ENCODE peak calls at places on chromosomes 2 and 18, in six cellular contexts. H is mesendoderm, E is IMR-90, I is neuronal stem cell, F is H1, N is trophoblast cell. U is an unnamed sample. For H3K36me3, the result is how much of the 10 kb centered on the place peaks cover.

GRCh38 chr2:217418090-217418489 is 558.2 kb upstream of the TNP1 start:
- DNase-seq in I (no peak), E (peak), H (no peak), F (no peak), N (no peak), U (peak)

GRCh38 chr2:95670167-95670566 is 78.4 kb downstream of the TRIM43 start:
- DNase-seq in F (no peak), H (no peak), I (no peak), E (peak), N (peak), U (no peak)

GRCh38 chr2:43774617-43775016 is 778 bp downstream of the DYNC2LI1 start:
- DNase-seq in E (no peak), F (no peak), I (no peak), N (no peak), H (no peak), U (no peak)

GRCh38 chr2:193895226-193895625 is 1700.5 kb upstream of the TMEFF2 start:
- DNase-seq in I (no peak), F (no peak), N (no peak), E (no peak), H (peak), U (no peak)

GRCh38 chr2:180240774-180241173 is 233.7 kb upstream of the CWC22 start:
- DNase-seq in N (no peak), E (peak), H (peak), F (no peak), I (no peak), U (peak)

GRCh38 chr2:239040152-239040761 is 192.4 kb downstream of the TWIST2 start:
- DNase-seq in H (no peak), N (peak), E (no peak), F (no peak), I (no peak), U (no peak)

GRCh38 chr2:223896751-223897320 is 48.3 kb downstream of the WDFY1 start:
- DNase-seq in E (peak), F (no peak), N (no peak), I (no peak), H (no peak), U (peak)

GRCh38 chr2:172921538-172922236 is 154.0 kb upstream of the MAP3K20 start:
- DNase-seq in H (peak), E (peak), I (no peak), N (no peak), F (no peak), U (peak)

GRCh38 chr2:168635065-168635577 is 167.3 kb upstream of the NOSTRIN start:
- DNase-seq in E (peak), N (no peak), F (no peak), H (peak), I (no peak), U (peak)

GRCh38 chr2:141020346-141020745 is 1110.5 kb downstream of the LRP1B start:
- DNase-seq in I (no peak), E (no peak), N (no peak), F (no peak), H (no peak), U (no peak)

GRCh38 chr18:5073026-5073944 is 123.8 kb downstream of the AKAIN1 start:
- DNase-seq in H (peak), N (peak), I (peak), E (peak), F (no peak), U (peak)

GRCh38 chr2:85577386-85578242 is at the start of gene VAMP8:
- DNase-seq in E (no peak), F (peak), I (no peak), H (peak), N (peak), U (peak)

GRCh38 chr18:46224181-46224775 is 120.1 kb downstream of the HAUS1 start:
- DNase-seq in H (no peak), N (no peak), F (no peak), E (no peak), I (no peak), U (no peak)

GRCh38 chr2:103823847-103824246 is 1030.1 kb upstream of the POU3F3 start:
- DNase-seq in N (no peak), F (no peak), E (no peak), I (no peak), H (no peak), U (no peak)

GRCh38 chr2:58449286-58450010 is 208.3 kb upstream of the FANCL start:
- DNase-seq in F (no peak), E (no peak), H (peak), N (no peak), I (no peak), U (no peak)

GRCh38 chr2:25664531-25665307 is 8.7 kb downstream of the DTNB start:
- DNase-seq in F (peak), H (peak), E (peak), N (peak), I (peak), U (peak)

GRCh38 chr2:186129767-186130581 is 356.1 kb upstream of the ZC3H15 start:
- DNase-seq in E (peak), F (no peak), H (peak), N (no peak), I (no peak), U (no peak)

GRCh38 chr2:234950730-234951385 is 959 bp upstream of the SH3BP4 start:
- DNase-seq in H (peak), F (no peak), E (peak), I (no peak), N (peak), U (peak)

GRCh38 chr2:28976584-28976983 is 4.5 kb upstream of the TOGARAM2 start:
- DNase-seq in H (peak), N (peak), I (no peak), F (no peak), E (peak), U (peak)

GRCh38 chr2:160700415-160700814 is 206.8 kb upstream of the RBMS1 start:
- DNase-seq in N (no peak), H (no peak), I (no peak), E (no peak), F (no peak), U (no peak)

GRCh38 chr2:181317511-181317910 is 139.7 kb upstream of the ITGA4 start:
- DNase-seq in H (no peak), N (no peak), I (no peak), F (no peak), E (no peak), U (no peak)

GRCh38 chr2:236507393-236508085 is 62.1 kb upstream of the ACKR3 start:
- DNase-seq in I (no peak), F (peak), H (peak), N (peak), E (no peak), U (no peak)

GRCh38 chr18:49011291-49011746 is 60.6 kb upstream of the SMAD7 start:
- DNase-seq in I (no peak), H (no peak), N (peak), F (no peak), E (no peak), U (no peak)

GRCh38 chr2:182548031-182548950 is 121.5 kb upstream of the PDE1A start:
- DNase-seq in N (no peak), H (peak), I (no peak), F (no peak), E (peak), U (peak)

GRCh38 chr18:8084160-8084559 is 517.0 kb downstream of the PTPRM start:
- DNase-seq in H (peak), E (peak), F (peak), I (peak), N (peak), U (peak)

GRCh38 chr2:186349508-186349907 is 136.6 kb upstream of the ZC3H15 start:
- DNase-seq in F (no peak), I (no peak), N (no peak), H (no peak), E (peak), U (peak)

GRCh38 chr2:191677646-191678436 is at the start of gene NABP1:
- DNase-seq in N (peak), H (peak), I (peak), E (peak), F (peak), U (peak)

DNA sequence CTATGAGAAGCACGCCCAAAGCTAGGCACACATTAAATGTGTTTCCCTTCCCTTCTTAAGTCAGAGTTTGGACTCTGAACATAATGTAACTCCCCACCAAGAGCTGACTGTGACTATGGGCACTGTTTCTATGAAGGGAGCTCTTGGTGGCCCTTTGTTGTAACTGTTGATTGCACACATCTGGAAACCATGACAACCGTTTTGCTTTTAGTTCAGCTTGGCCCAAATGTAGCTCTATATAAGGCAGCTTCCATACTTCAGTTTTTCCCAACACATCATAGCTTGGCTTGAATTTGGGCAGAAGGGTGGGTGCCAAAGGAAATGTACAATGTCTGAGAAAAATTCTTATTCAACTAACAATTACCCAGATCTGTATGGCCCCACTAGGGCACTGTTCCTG is 2.6 kb upstream of the CETN1 start:
- DNase-seq in N (no peak), H (peak), F (no peak), I (no peak), E (no peak), U (peak)
- H2BK120ac ChIP-seq in N (no peak), H (no peak), F (no peak), I (no peak), E (no peak), U (no peak)

GRCh38 chr2:119306196-119306590 is 60.4 kb downstream of the C2orf76 start:
- DNase-seq in E (no peak), F (no peak), N (no peak), I (no peak), H (no peak), U (no peak)
- H3K4me3 ChIP-seq in E (no peak), F (no peak), N (no peak), I (no peak), H (no peak), U (peak)

GRCh38 chr18:35345460-35345921 is 1.3 kb upstream of the ZNF24 start:
- DNase-seq in F (no peak), E (no peak), H (peak), I (no peak), N (no peak), U (no peak)

GRCh38 chr18:35343488-35343935 is 708 bp downstream of the ZNF24 start:
- DNase-seq in H (no peak), F (no peak), E (no peak), I (no peak), N (no peak), U (no peak)

GRCh38 chr18:35343936-35344735 is at the start of gene ZNF24:
- DNase-seq in I (peak), E (peak), F (peak), N (peak), H (peak), U (peak)

GRCh38 chr18:35345950-35346349 is 1.7 kb upstream of the ZNF24 start:
- DNase-seq in I (no peak), E (no peak), N (no peak), H (no peak), F (no peak), U (no peak)

DNA sequence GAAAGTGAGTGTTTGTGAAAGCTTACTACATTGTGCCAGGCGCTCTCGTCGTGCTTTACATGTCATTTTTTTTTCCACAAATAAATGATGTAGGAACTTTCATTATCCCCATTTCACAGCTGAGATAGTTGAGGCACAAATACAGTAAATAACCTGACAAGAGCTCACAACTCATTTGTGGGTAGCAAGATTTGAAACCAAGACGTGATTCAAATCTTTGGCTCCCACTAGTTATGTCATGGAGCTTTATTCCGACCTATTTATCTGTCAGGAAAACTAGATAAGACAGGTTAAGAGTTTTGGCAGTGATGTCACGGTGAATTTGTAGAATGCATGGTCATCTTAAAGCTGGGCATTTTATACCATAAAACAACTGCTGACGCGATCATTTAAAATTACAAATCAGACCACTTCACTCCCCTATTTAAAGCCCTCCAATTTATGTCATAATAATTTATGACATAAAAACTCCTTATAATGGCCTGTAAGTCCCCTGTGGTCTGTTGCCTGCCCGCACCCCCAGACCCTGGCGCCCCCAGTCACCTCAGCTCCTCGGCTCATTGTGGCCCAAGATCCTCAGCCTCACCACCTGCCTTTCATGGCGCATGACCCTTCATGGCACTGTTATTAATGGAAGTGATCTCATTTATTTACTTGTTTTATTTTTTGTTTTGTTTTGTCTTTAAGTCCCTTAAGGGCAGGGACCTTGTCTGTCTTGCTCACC is 678 bp upstream of the ZNF24 start:
- DNase-seq in N (no peak), H (no peak), E (no peak), I (no peak), F (no peak), U (peak)
- H3K36me3 ChIP-seq in N (under half), H (under half), E (under half), I (under half), F (under half), U (under half)

GRCh38 chr2:73828818-73829570 is at the start of gene STAMBP:
- DNase-seq in F (peak), E (peak), I (peak), H (peak), N (peak), U (peak)
- H2BK120ac ChIP-seq in F (no peak), E (peak), I (no peak), H (no peak), N (peak), U (peak)

DNA sequence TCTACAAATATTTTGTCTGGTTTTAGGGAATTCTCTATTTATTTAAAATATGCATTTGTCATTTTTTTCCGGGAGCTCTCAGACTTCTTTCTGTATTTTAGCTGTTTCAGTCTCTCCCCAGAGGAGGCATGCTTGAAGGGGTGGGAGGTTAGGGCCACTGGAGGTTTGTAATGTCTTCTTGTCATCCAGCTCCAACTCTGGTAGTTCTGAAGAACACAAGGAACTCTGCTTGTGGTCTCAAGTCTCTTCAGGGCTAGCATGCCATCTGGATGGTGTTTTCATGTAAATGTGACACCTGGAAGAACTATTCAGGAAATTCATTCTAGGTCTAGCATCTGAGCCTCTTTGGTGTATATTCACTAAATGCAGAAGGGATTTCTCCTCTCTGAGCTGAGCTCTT is 518.4 kb upstream of the DCC start:
- DNase-seq in F (no peak), E (no peak), N (no peak), I (no peak), H (no peak), U (no peak)
- H3K4me3 ChIP-seq in F (no peak), E (no peak), N (no peak), I (no peak), H (no peak), U (no peak)

GRCh38 chr18:34928754-34929335 is 112.4 kb upstream of the MAPRE2 start:
- DNase-seq in N (no peak), H (no peak), E (no peak), I (no peak), F (no peak), U (no peak)
- H3K36me3 ChIP-seq in N (under half), H (under half), E (under half), I (under half), F (under half), U (under half)

DNA sequence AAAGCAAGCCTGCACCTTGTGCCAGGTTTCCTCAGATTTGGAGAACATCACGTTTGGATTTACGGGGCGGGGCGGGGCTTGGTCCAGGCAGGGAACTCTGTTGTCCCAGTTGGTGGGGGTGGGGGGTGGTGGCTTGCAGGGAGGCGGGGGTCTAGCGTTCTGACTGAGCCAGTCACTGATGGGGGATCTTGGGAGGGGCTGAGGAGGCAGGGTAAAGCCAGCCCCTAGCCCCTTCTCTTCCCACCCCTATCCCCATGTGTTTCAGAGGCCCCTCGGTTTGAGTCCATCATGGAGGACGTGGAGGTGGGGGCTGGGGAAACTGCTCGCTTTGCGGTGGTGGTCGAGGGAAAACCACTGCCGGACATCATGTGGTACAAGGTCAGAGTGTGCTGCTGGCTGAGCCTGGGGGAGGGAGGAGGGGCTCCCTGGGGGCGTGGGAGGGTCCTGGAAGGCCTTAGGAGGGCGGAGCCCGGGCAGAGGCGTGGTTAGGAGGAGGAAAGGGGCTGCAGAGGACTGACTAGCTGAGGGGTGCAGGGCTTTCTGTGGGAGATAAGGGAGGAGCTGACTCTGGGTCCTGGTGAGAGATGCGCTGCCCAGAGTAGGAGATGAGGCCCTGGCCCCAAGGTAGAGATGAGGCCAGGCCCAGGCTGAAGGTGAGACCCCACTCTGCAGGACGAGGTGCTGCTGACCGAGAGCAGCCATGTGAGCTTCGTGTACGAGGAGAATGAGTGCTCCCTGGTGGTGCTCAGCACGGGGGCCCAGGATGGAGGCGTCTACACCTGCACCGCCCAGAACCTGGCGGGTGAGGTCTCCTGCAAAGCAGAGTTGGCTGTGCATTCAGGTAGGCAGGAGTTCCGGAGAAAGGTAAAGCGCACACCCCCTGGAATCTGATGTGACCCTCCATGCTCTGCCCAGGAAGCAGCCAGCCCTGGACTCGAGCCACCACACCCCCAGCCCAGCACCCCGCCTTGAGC is 21.8 kb upstream of the GMPPA start:
- DNase-seq in F (no peak), H (peak), N (no peak), I (peak), E (no peak), U (no peak)
- H2BK120ac ChIP-seq in F (no peak), H (no peak), N (no peak), I (no peak), E (no peak), U (no peak)

GRCh38 chr2:48512586-48512985 is 17.4 kb upstream of the STON1 start:
- DNase-seq in E (no peak), F (no peak), H (no peak), N (no peak), I (no peak), U (no peak)
- H3K4me3 ChIP-seq in E (no peak), F (no peak), H (no peak), N (no peak), I (no peak), U (no peak)

GRCh38 chr18:55511277-55511676 is 76.7 kb downstream of the TCF4 start:
- DNase-seq in I (no peak), F (no peak), H (no peak), E (no peak), N (no peak), U (no peak)

GRCh38 chr18:55506074-55506473 is 81.9 kb downstream of the TCF4 start:
- DNase-seq in H (no peak), I (no peak), N (no peak), F (no peak), E (no peak), U (no peak)

GRCh38 chr18:55510809-55511208 is 77.2 kb downstream of the TCF4 start:
- DNase-seq in N (no peak), H (no peak), F (no peak), I (no peak), E (peak), U (peak)

GRCh38 chr18:55509631-55510372 is 78.2 kb downstream of the TCF4 start:
- DNase-seq in H (peak), N (no peak), I (no peak), F (no peak), E (peak), U (peak)

DNA sequence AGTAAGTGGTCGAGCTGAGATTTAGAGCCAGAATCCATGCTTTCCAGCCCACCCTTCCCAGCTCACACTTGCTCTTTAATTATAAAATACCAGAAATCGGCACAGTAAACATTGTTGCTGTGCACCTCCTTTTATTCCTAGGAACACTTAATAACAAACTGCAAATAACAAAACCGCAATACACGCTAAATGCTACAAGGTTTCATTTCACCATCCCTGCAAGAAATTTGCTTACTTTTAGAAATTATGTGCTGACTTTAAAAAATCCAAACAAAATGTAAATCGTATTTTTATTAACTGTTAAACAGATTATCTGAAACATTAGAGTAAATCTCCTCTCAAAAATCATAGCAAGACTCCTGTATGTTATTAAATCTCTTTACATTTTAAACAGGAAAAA is 79.4 kb downstream of the TCF4 start:
- DNase-seq in I (no peak), E (no peak), H (no peak), F (no peak), N (no peak), U (no peak)
- H3K36me3 ChIP-seq in I (under half), E (under half), H (under half), F (under half), N (under half), U (under half)

DNA sequence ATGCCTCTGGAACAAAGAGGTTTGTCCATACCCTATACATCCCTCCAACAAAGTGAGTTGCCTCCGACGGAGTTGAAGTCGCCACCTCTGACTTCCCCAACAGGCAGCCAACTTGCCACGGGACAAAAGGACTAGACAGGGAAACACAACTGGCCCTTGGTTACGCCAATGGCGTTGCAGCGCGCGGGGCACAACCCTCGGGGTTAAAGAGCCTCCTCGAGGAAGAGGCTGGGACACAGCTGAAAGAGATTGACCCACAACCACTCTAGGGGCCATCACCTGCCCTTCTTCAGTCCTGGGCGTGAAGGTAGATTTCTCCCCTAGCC is 545 bp downstream of the GTF3C2 start:
- DNase-seq in H (peak), E (peak), I (no peak), F (no peak), N (peak), U (peak)
- H2BK120ac ChIP-seq in H (peak), E (peak), I (no peak), F (no peak), N (peak), U (no peak)

U was measured in mesenchymal stem cell.